ENCODE peak calls at places on chromosomes 12 and 14, in five cellular contexts. R, L, I, J and D are unnamed samples.
A peak's percentile ranks its signal among the peaks of the same experiment; 100 is the strongest.

GRCh38 chr14:104247336-104248202 is 109.2 kb downstream of the KIF26A start:
- DNase-seq in R (no peak), L (no peak), I (no peak), J (no peak), D (no peak)

GRCh38 chr12:15074351-15074750 is 101.5 kb downstream of the PDE6H start:
- DNase-seq in R (no peak), L (no peak), I (no peak), J (no peak), D (no peak)

GRCh38 chr14:99320105-99320572 is 48.1 kb upstream of the BCL11B start:
- DNase-seq in R (peak; percentile 29), L (peak; percentile 83), I (peak; percentile 39), J (peak; percentile 96), D (peak; percentile 71)

GRCh38 chr14:66268802-66269334 is 217.3 kb upstream of the CCDC196 start:
- DNase-seq in R (no peak), L (no peak), I (no peak), J (no peak), D (no peak)

GRCh38 chr14:89702151-89702936 is 252.2 kb downstream of the EFCAB11 start:
- DNase-seq in R (no peak), L (no peak), I (no peak), J (no peak), D (no peak)

GRCh38 chr12:76637807-76638206 is 78.2 kb upstream of the OSBPL8 start:
- DNase-seq in R (no peak), L (no peak), I (no peak), J (no peak), D (no peak)

GRCh38 chr12:50188875-50189575 is 21.9 kb upstream of the CERS5 start:
- DNase-seq in R (no peak), L (no peak), I (no peak), J (no peak), D (no peak)

GRCh38 chr14:30525833-30526232 is 33.1 kb upstream of the G2E3 start:
- DNase-seq in R (no peak), L (no peak), I (no peak), J (no peak), D (no peak)

GRCh38 chr14:77376380-77376770 is 519 bp downstream of the TMED8 start:
- DNase-seq in R (no peak), L (peak; percentile 39), I (no peak), J (peak; percentile 64), D (peak; percentile 15)

GRCh38 chr14:104558231-104559042 is 21.1 kb upstream of the C14orf180 start:
- DNase-seq in R (no peak), L (no peak), I (no peak), J (no peak), D (no peak)

GRCh38 chr12:94875525-94875924 is 128.0 kb downstream of the NDUFA12 start:
- DNase-seq in R (peak; percentile 21), L (no peak), I (peak; percentile 86), J (no peak), D (peak; percentile 49)

GRCh38 chr12:75944097-75944904 is 87.3 kb downstream of the PHLDA1 start:
- DNase-seq in R (peak; percentile 97), L (no peak), I (peak; percentile 54), J (no peak), D (peak; percentile 94)

GRCh38 chr14:23776296-23776695 is 140.1 kb downstream of the DHRS2 start:
- DNase-seq in R (no peak), L (no peak), I (no peak), J (no peak), D (no peak)

GRCh38 chr12:122021193-122021821 is 377 bp upstream of the BCL7A start:
- DNase-seq in R (no peak), L (no peak), I (no peak), J (peak; percentile 65), D (no peak)

GRCh38 chr12:25421651-25422150 is 131.4 kb downstream of the LMNTD1 start:
- DNase-seq in R (no peak), L (no peak), I (no peak), J (no peak), D (no peak)

GRCh38 chr14:94373708-94374107 is 14.7 kb downstream of the SERPINA1 start:
- DNase-seq in R (no peak), L (no peak), I (no peak), J (no peak), D (peak; percentile 31)

GRCh38 chr12:6303046-6303445 is 7.4 kb upstream of the PLEKHG6 start:
- DNase-seq in R (no peak), L (no peak), I (no peak), J (no peak), D (no peak)

GRCh38 chr14:33363687-33364086 is 425.0 kb downstream of the NPAS3 start:
- DNase-seq in R (no peak), L (no peak), I (no peak), J (no peak), D (no peak)

GRCh38 chr12:13175499-13175898 is 21.0 kb upstream of the EMP1 start:
- DNase-seq in R (no peak), L (no peak), I (no peak), J (peak; percentile 8), D (no peak)

GRCh38 chr12:109185441-109185840 is 69.1 kb downstream of the ACACB start:
- DNase-seq in R (no peak), L (no peak), I (no peak), J (no peak), D (no peak)

GRCh38 chr14:61754627-61755381 is 7.4 kb upstream of the SNAPC1 start:
- DNase-seq in R (no peak), L (no peak), I (no peak), J (no peak), D (no peak)

GRCh38 chr14:61751475-61751989 is 10.7 kb upstream of the SNAPC1 start:
- DNase-seq in R (no peak), L (no peak), I (no peak), J (no peak), D (no peak)

GRCh38 chr14:61753631-61754030 is 8.6 kb upstream of the SNAPC1 start:
- DNase-seq in R (peak; percentile 12), L (no peak), I (no peak), J (no peak), D (no peak)

GRCh38 chr14:61750708-61751474 is 11.3 kb upstream of the SNAPC1 start:
- DNase-seq in R (no peak), L (peak; percentile 76), I (peak; percentile 83), J (peak; percentile 87), D (peak; percentile 76)

DNA sequence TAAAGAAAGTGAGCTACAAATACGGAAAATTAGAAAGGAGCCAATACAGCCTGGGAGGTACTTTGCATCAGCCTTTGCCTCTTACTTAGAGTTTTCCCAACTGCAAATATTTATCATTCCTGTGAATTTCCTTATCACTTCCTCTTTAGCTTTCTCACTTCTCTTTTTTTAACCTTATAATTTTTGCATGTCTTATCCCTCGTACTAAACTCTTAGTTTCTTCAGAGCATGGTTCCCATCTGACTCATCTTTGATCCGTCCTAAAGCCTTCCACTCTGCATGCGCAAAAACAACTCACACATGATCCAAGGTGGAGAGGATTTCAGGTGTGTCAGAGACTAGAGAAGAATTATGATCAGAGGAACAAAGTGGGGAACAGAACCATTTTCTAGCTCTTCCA is 9.6 kb upstream of the SNAPC1 start:
- DNase-seq in R (no peak), L (no peak), I (peak; percentile 60), J (no peak), D (no peak)
- TF ChIP-seq HDAC2 in R (no peak), L (no peak), I (no peak), J (no peak), D (no peak)

GRCh38 chr14:43790681-43791080 is 716.4 kb downstream of the FSCB start:
- DNase-seq in R (no peak), L (no peak), I (no peak), J (no peak), D (no peak)

GRCh38 chr14:43789458-43789857 is 717.6 kb downstream of the FSCB start:
- DNase-seq in R (no peak), L (no peak), I (no peak), J (no peak), D (no peak)

GRCh38 chr14:43795600-43796228 is 711.4 kb downstream of the FSCB start:
- DNase-seq in R (peak; percentile 50), L (no peak), I (no peak), J (no peak), D (peak; percentile 25)

GRCh38 chr14:43793579-43793978 is 713.5 kb downstream of the FSCB start:
- DNase-seq in R (peak; percentile 13), L (no peak), I (no peak), J (no peak), D (no peak)

GRCh38 chr14:43792980-43793379 is 714.1 kb downstream of the FSCB start:
- DNase-seq in R (no peak), L (no peak), I (no peak), J (no peak), D (no peak)
- TF ChIP-seq HDAC2 in R (no peak), L (no peak), I (no peak), J (no peak), D (no peak)

DNA sequence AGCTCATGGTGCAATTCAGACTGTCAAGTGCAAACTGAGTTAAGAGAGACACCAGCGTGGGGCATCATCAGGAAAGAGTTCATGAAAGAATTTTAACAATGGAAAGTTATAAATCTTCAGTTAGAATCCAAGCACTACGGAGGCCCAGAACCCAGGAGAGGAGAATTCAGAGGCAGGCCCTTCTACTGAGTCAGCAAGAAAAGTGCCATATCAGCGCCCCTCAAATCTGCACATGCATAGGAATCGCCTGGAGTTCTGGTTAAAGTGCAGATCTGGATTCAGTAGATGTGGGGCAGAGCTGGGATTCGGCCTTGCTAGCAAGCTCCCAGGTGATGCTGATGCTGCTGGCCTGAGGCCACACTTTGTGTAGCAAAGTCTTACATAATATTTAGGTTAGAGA is 45.9 kb downstream of the CHST11 start:
- DNase-seq in R (no peak), L (no peak), I (no peak), J (no peak), D (no peak)
- TF ChIP-seq HDAC2 in R (no peak), L (no peak), I (no peak), J (no peak), D (no peak)

GRCh38 chr14:21095430-21096205 is 2.8 kb downstream of the ZNF219 start:
- DNase-seq in R (no peak), L (peak; percentile 28), I (no peak), J (no peak), D (no peak)

GRCh38 chr14:21091784-21092146 is 6.7 kb downstream of the ZNF219 start:
- DNase-seq in R (no peak), L (no peak), I (no peak), J (no peak), D (no peak)

GRCh38 chr14:21092147-21093011 is 6.1 kb downstream of the ZNF219 start:
- DNase-seq in R (peak; percentile 72), L (peak; percentile 72), I (no peak), J (peak; percentile 99), D (peak; percentile 83)

GRCh38 chr14:21093018-21093417 is 5.4 kb downstream of the ZNF219 start:
- DNase-seq in R (no peak), L (no peak), I (no peak), J (no peak), D (no peak)

GRCh38 chr14:21093769-21094681 is 4.4 kb downstream of the ZNF219 start:
- DNase-seq in R (no peak), L (no peak), I (no peak), J (peak; percentile 82), D (no peak)
- TF ChIP-seq HDAC2 in R (no peak), L (no peak), I (no peak), J (peak; percentile 70), D (no peak)

GRCh38 chr12:22743700-22744099 is 118.7 kb downstream of the ETNK1 start:
- DNase-seq in R (no peak), L (no peak), I (no peak), J (no peak), D (no peak)
- TF ChIP-seq HDAC2 in R (no peak), L (no peak), I (no peak), J (no peak), D (no peak)